ENCODE peak calls at places on chromosomes 5 and 9, in seven cellular contexts. X is neural crest cell, T is bronchial epithelial cell, S is psoas muscle, M is B cell, A is fibroblast of lung, O is neural progenitor cell. G is an unnamed sample.

GRCh38 chr9:106846847-106847246 is 16.1 kb upstream of the ZNF462 start:
- DNase-seq in X (no peak), T (peak), S (no peak), M (no peak), A (peak), O (no peak), G (peak)

GRCh38 chr9:137217276-137218211 is 4.5 kb downstream of the RNF208 start:
- DNase-seq in X (no peak), T (peak), S (peak), M (no peak), A (no peak), O (peak), G (no peak)

GRCh38 chr5:35884125-35884788 is 27.6 kb downstream of the IL7R start:
- DNase-seq in X (no peak), T (peak), S (no peak), M (no peak), A (peak), O (no peak), G (peak)

GRCh38 chr5:54795284-54795683 is 190.1 kb downstream of the ESM1 start:
- DNase-seq in X (no peak), T (peak), S (no peak), M (no peak), A (no peak), O (no peak), G (no peak)

GRCh38 chr5:65742565-65743231 is 20.7 kb downstream of the NLN start:
- DNase-seq in X (no peak), T (peak), S (no peak), M (peak), A (peak), O (peak), G (peak)

GRCh38 chr9:107281164-107281563 is 1.9 kb upstream of the RAD23B start:
- DNase-seq in X (no peak), T (peak), S (no peak), M (peak), A (no peak), O (no peak), G (no peak)

GRCh38 chr5:105350406-105351140 is 1788.0 kb upstream of the NUDT12 start:
- DNase-seq in X (no peak), T (peak), S (no peak), M (no peak), A (no peak), O (no peak), G (no peak)

GRCh38 chr5:132905938-132906337 is 32.5 kb downstream of the LEAP2 start:
- DNase-seq in X (no peak), T (peak), S (no peak), M (no peak), A (no peak), O (no peak), G (no peak)

GRCh38 chr5:159156839-159157238 is 52.5 kb downstream of the RNF145 start:
- DNase-seq in X (peak), T (peak), S (no peak), M (peak), A (peak), O (peak), G (peak)

GRCh38 chr9:73006986-73007385 is 54.1 kb upstream of the ALDH1A1 start:
- DNase-seq in X (no peak), T (no peak), S (no peak), M (no peak), A (no peak), O (no peak), G (no peak)

GRCh38 chr5:18305288-18305899 is 671.1 kb downstream of the TAF11L14 start:
- DNase-seq in X (peak), T (peak), S (no peak), M (peak), A (peak), O (peak), G (peak)

GRCh38 chr5:136656811-136657210 is 291.5 kb upstream of the TRPC7 start:
- DNase-seq in X (no peak), T (peak), S (no peak), M (no peak), A (peak), O (no peak), G (no peak)

GRCh38 chr9:35258665-35259474 is 97.1 kb downstream of the UNC13B start:
- DNase-seq in X (peak), T (peak), S (peak), M (peak), A (peak), O (peak), G (peak)

GRCh38 chr9:2872307-2872940 is 28.5 kb upstream of the PUM3 start:
- DNase-seq in X (no peak), T (peak), S (no peak), M (no peak), A (peak), O (peak), G (peak)

GRCh38 chr9:34370970-34371880 is 5.5 kb downstream of the MYORG start:
- DNase-seq in X (no peak), T (no peak), S (no peak), M (no peak), A (no peak), O (no peak), G (no peak)

GRCh38 chr9:79209012-79209411 is 362.8 kb upstream of the TLE4 start:
- DNase-seq in X (no peak), T (no peak), S (no peak), M (no peak), A (no peak), O (no peak), G (no peak)

GRCh38 chr5:151092750-151093149 is 11.9 kb upstream of the TNIP1 start:
- DNase-seq in X (no peak), T (peak), S (peak), M (no peak), A (peak), O (no peak), G (peak)

GRCh38 chr5:155154973-155155372 is 141.4 kb downstream of the KIF4B start:
- DNase-seq in X (no peak), T (no peak), S (no peak), M (no peak), A (no peak), O (no peak), G (no peak)

GRCh38 chr5:139140631-139141071 is 57.5 kb downstream of the SIL1 start:
- DNase-seq in X (no peak), T (no peak), S (no peak), M (no peak), A (peak), O (no peak), G (no peak)

GRCh38 chr9:132670359-132670815 is at the start of gene GTF3C4:
- DNase-seq in X (peak), T (no peak), S (peak), M (peak), A (peak), O (peak), G (no peak)

GRCh38 chr5:83472508-83473343 is 1.2 kb downstream of the VCAN start:
- DNase-seq in X (peak), T (no peak), S (peak), M (no peak), A (peak), O (peak), G (no peak)

GRCh38 chr5:62627121-62627520 is 48.5 kb downstream of the LRRC70 start:
- DNase-seq in X (no peak), T (no peak), S (no peak), M (no peak), A (no peak), O (peak), G (no peak)

GRCh38 chr5:163978897-163979296 is 473.5 kb downstream of the MAT2B start:
- DNase-seq in X (no peak), T (peak), S (no peak), M (peak), A (no peak), O (peak), G (no peak)

GRCh38 chr5:135133698-135134515 is 99.9 kb upstream of the PITX1 start:
- DNase-seq in X (no peak), T (no peak), S (no peak), M (no peak), A (no peak), O (no peak), G (no peak)

GRCh38 chr9:93684161-93684765 is 107.9 kb downstream of the PHF2 start:
- DNase-seq in X (no peak), T (no peak), S (no peak), M (no peak), A (no peak), O (no peak), G (no peak)

GRCh38 chr5:157354825-157355224 is 88.9 kb downstream of the CYFIP2 start:
- DNase-seq in X (no peak), T (no peak), S (no peak), M (no peak), A (no peak), O (peak), G (no peak)

GRCh38 chr9:80504525-80505235 is 932.9 kb downstream of the TLE4 start:
- DNase-seq in X (no peak), T (no peak), S (no peak), M (no peak), A (no peak), O (no peak), G (peak)

GRCh38 chr5:172031894-172032461 is 25.5 kb upstream of the FBXW11 start:
- DNase-seq in X (no peak), T (no peak), S (no peak), M (no peak), A (no peak), O (no peak), G (no peak)

GRCh38 chr5:169629847-169630548 is 7.1 kb upstream of the DOCK2 start:
- DNase-seq in X (no peak), T (peak), S (no peak), M (no peak), A (peak), O (no peak), G (peak)

GRCh38 chr9:126292736-126293521 is 33.7 kb upstream of the MVB12B start:
- DNase-seq in X (no peak), T (no peak), S (no peak), M (no peak), A (no peak), O (no peak), G (no peak)

GRCh38 chr9:87749335-87750035 is 23.6 kb downstream of the CTSL start:
- DNase-seq in X (no peak), T (no peak), S (no peak), M (no peak), A (no peak), O (no peak), G (no peak)

GRCh38 chr9:137878146-137878941 is 762 bp downstream of the CACNA1B start:
- DNase-seq in X (peak), T (no peak), S (no peak), M (peak), A (peak), O (peak), G (peak)

GRCh38 chr9:137968235-137968634 is 90.7 kb downstream of the CACNA1B start:
- DNase-seq in X (no peak), T (no peak), S (no peak), M (no peak), A (no peak), O (peak), G (no peak)

GRCh38 chr9:94490465-94490864 is 64.4 kb upstream of the PCAT7 start:
- DNase-seq in X (no peak), T (no peak), S (no peak), M (no peak), A (no peak), O (peak), G (peak)

GRCh38 chr9:115058684-115059315 is 59.2 kb downstream of the TNC start:
- DNase-seq in X (no peak), T (peak), S (no peak), M (no peak), A (peak), O (no peak), G (peak)

GRCh38 chr5:10576121-10576789 is 12.4 kb downstream of the ANKRD33B start:
- DNase-seq in X (no peak), T (no peak), S (no peak), M (no peak), A (no peak), O (no peak), G (no peak)

GRCh38 chr5:56813302-56813701 is 2.0 kb upstream of the MAP3K1 start:
- DNase-seq in X (no peak), T (no peak), S (no peak), M (no peak), A (no peak), O (no peak), G (no peak)

GRCh38 chr5:56816546-56817081 is 1.3 kb downstream of the MAP3K1 start:
- DNase-seq in X (peak), T (peak), S (peak), M (peak), A (peak), O (peak), G (peak)

GRCh38 chr5:56815657-56816545 is 552 bp downstream of the MAP3K1 start:
- DNase-seq in X (no peak), T (no peak), S (peak), M (peak), A (peak), O (peak), G (no peak)

GRCh38 chr5:56814361-56814962 is 887 bp upstream of the MAP3K1 start:
- DNase-seq in X (no peak), T (no peak), S (peak), M (no peak), A (no peak), O (peak), G (no peak)

DNA sequence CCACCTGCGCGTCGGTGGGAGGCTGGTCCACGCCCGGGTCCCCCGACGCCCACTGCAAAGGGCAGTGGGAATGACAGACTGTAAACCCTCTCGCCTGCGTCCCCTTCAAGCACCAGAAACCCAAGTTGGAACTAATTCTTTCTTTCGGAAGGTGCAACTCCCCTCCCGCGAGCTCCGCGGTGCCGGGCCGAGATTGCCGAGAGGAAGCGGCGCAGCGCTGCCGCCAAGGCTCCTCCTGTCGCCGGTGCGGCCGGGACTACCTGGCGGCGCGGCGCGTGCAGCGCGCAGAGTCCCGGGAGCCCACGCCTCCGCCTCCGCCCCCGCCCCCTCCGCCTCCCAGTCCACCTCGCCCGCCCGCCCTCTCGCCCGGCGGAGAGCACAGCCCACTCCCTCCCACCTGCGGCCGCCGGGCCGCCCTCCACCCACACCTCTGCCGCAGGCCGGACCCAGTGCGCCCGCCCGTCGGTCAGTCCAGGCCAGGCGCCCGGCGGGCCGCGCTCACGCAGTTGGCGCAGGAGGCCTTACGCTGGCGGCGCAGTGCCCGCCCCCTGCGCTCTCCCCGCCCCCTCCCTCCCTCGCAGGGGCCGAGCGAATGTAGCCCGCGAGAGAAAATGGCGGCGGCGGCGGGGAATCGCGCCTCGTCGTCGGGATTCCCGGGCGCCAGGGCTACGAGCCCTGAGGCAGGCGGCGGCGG is at the start of gene MAP3K1:
- DNase-seq in X (peak), T (peak), S (peak), M (peak), A (peak), O (peak), G (peak)
- TF ChIP-seq CTCF in X (no peak), T (peak), S (no peak), M (no peak), A (no peak), O (peak), G (peak)

GRCh38 chr9:135239100-135239768 is 151.8 kb downstream of the OLFM1 start:
- DNase-seq in X (no peak), T (no peak), S (peak), M (no peak), A (no peak), O (no peak), G (no peak)
- TF ChIP-seq CTCF in X (no peak), T (no peak), S (no peak), M (no peak), A (no peak), O (no peak), G (no peak)

DNA sequence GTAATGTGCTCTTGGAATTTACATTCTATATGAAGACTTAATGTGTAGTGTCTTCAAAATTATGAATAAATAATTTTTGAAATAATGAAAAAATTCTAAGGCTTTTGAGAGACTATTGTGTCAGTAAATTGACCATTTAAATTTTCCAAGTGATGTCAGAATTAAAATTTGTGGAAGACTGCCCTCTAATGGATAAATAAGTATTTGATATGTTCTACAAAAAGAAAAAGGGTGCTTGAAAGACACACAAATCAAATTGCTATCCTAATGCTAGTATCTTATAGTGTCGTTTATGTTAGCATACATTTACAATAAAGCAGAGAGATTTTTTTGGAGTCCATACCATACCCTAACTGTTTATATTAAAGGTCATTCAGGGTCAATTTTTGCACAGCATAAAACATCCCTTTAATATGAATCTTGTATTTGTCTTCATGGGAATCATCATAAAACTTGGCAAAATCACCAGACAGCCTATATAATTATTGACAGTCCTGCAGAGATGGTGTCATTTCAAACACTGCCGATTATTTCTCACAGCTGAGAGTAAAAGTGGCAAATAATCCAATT is 120.8 kb upstream of the SLC27A6 start:
- DNase-seq in X (no peak), T (peak), S (no peak), M (no peak), A (peak), O (no peak), G (no peak)
- TF ChIP-seq CTCF in X (peak), T (peak), S (peak), M (no peak), A (peak), O (peak), G (no peak)

DNA sequence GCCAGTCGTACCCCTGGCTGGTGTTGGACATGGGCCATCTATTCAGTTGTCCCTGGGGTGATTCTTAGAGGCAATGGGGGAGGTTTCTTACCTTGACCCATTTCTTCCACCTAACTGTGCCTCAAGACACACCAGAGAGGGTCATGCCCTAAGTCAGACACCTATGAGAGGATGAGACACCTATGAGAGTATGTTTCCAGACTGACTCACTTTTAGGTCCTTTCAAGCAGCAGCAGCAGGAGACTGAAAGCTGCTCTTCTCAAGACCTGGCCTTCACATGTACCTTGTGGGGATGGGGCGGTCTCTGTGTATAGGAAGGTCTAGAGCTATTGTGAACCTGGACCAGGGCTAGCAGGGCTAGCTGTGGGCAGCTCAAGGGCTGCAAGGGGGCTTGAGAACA is 130.1 kb downstream of the TENT4A start:
- DNase-seq in X (no peak), T (no peak), S (no peak), M (no peak), A (no peak), O (no peak), G (no peak)
- TF ChIP-seq CTCF in X (no peak), T (no peak), S (no peak), M (no peak), A (no peak), O (no peak), G (no peak)

DNA sequence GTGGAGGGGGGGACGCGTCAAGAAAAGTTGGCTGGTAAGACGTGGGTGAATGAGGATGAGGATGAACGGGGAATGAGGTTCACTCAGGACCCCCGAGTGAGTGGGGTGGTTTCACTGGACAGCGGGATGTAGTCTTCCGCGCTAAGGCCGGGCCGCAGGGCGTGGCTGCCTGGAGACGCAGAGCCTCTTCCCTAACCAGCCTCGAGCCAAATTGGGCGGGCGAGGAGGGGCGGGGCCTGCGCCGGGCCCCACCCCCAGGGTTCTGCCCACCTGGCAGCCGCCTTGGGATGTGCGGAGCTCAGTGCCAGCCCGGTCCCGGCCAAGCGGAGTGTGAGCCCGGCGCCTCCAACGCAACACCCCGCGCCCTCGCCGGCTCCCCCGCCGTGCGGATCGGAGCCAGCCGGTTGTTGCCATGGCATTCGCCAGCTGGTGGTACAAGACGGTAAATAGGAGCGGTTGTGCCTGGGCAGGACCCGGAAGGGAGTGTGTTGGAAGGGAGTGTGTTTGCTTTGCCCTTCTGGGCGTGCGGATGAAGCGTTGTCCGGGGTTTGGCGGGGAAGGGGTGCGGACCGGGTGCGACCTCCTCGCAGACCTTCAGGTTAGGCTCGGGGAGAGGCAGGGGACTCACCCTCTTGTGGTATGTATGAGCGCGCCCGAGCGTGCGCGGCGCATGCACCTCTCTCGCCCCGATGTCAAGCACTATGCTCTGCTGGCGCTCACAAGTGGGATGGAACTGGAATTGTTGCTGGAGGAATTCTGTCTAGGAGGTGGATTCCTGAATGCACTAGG is 743 bp downstream of the CAST start:
- DNase-seq in X (peak), T (peak), S (peak), M (peak), A (peak), O (peak), G (peak)
- TF ChIP-seq CTCF in X (no peak), T (peak), S (no peak), M (no peak), A (no peak), O (no peak), G (peak)

DNA sequence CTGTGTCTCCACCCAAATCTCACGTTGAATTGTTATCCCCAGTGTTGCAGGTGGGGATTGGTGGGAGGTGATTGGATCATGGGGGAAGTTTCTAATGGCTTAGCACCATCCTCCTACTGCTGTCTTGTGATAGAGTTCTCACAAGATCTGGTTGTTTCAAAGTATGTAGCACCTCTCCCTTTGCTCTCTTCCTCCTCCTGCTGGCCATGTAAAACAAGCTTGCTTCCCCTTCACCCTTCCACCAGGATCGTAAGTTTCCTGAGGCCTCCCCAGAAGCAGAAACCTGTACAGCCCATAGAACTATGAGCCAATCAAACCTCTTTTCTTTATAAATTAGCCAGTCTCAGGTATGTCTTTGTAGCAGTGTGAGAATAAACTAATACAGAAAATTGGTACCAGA is 214.7 kb upstream of the C9orf72 start:
- DNase-seq in X (no peak), T (peak), S (no peak), M (no peak), A (no peak), O (no peak), G (peak)
- TF ChIP-seq CTCF in X (peak), T (peak), S (no peak), M (no peak), A (no peak), O (peak), G (peak)